ENCODE peak calls at places on chromosomes 6 and 20, in seven cellular contexts. F, L, U, H, A, T and W are unnamed samples. For H3K4me1, the result is how much of the 10 kb centered on the place peaks cover.

GRCh38 chr6:31007694-31008093 is 2.6 kb upstream of the MUC22 start:
- DNase-seq in F (no peak), L (peak), U (no peak), H (no peak), A (peak), T (no peak), W (no peak)

GRCh38 chr6:149373511-149373910 is 26.6 kb upstream of the SUMO4 start:
- DNase-seq in F (no peak), L (no peak), U (no peak), H (no peak), A (no peak), T (no peak), W (no peak)

GRCh38 chr20:3224681-3225421 is 14.1 kb downstream of the SLC4A11 start:
- DNase-seq in F (peak), L (no peak), U (no peak), H (no peak), A (no peak), T (peak), W (no peak)

GRCh38 chr6:36120979-36121706 is 9.2 kb upstream of the MAPK13 start:
- DNase-seq in F (no peak), L (no peak), U (peak), H (no peak), A (peak), T (peak), W (no peak)

GRCh38 chr20:373171-373890 is 7.2 kb upstream of the TRIB3 start:
- DNase-seq in F (peak), L (peak), U (no peak), H (no peak), A (peak), T (no peak), W (no peak)

GRCh38 chr6:30571085-30572077 is at the start of gene ABCF1:
- DNase-seq in F (peak), L (peak), U (peak), H (peak), A (peak), T (peak), W (peak)

GRCh38 chr6:149508485-149508884 is 23.7 kb upstream of the ZC3H12D start:
- DNase-seq in F (no peak), L (no peak), U (no peak), H (no peak), A (no peak), T (no peak), W (no peak)

GRCh38 chr6:133017581-133017980 is 203.2 kb downstream of the RPS12 start:
- DNase-seq in F (no peak), L (no peak), U (no peak), H (no peak), A (no peak), T (no peak), W (no peak)

GRCh38 chr6:148969679-148970078 is 222.8 kb downstream of the UST start:
- DNase-seq in F (no peak), L (no peak), U (peak), H (no peak), A (no peak), T (peak), W (no peak)

GRCh38 chr20:57174737-57175136 is 91.7 kb downstream of the BMP7 start:
- DNase-seq in F (no peak), L (no peak), U (no peak), H (no peak), A (no peak), T (no peak), W (no peak)

GRCh38 chr6:111663692-111664564 is 58.2 kb upstream of the TRAF3IP2 start:
- DNase-seq in F (no peak), L (no peak), U (peak), H (no peak), A (no peak), T (no peak), W (no peak)

GRCh38 chr20:59836768-59837167 is 96.7 kb downstream of the SYCP2 start:
- DNase-seq in F (no peak), L (no peak), U (no peak), H (no peak), A (peak), T (no peak), W (no peak)

GRCh38 chr20:59933849-59934585 is 580 bp upstream of the SYCP2 start:
- DNase-seq in F (peak), L (peak), U (peak), H (peak), A (peak), T (peak), W (peak)

GRCh38 chr20:62314711-62315302 is 12.0 kb downstream of the ADRM1 start:
- DNase-seq in F (no peak), L (no peak), U (no peak), H (no peak), A (no peak), T (no peak), W (no peak)

GRCh38 chr6:149863846-149864577 is at the start of gene LRP11:
- DNase-seq in F (peak), L (peak), U (peak), H (peak), A (peak), T (peak), W (peak)

GRCh38 chr6:12163149-12163548 is 127.0 kb upstream of the EDN1 start:
- DNase-seq in F (no peak), L (no peak), U (no peak), H (no peak), A (no peak), T (no peak), W (no peak)

GRCh38 chr6:44269168-44269920 is 906 bp upstream of the TMEM151B start:
- DNase-seq in F (no peak), L (no peak), U (no peak), H (no peak), A (no peak), T (no peak), W (no peak)

GRCh38 chr6:144145546-144145945 is 4.8 kb upstream of the STX11 start:
- DNase-seq in F (no peak), L (no peak), U (no peak), H (no peak), A (no peak), T (no peak), W (no peak)

GRCh38 chr6:5398530-5398929 is 137.2 kb downstream of the FARS2 start:
- DNase-seq in F (peak), L (peak), U (no peak), H (no peak), A (no peak), T (no peak), W (no peak)

GRCh38 chr6:87784690-87785089 is 82.7 kb upstream of the AKIRIN2 start:
- DNase-seq in F (peak), L (no peak), U (no peak), H (no peak), A (peak), T (no peak), W (no peak)

GRCh38 chr6:14975124-14975815 is 270.6 kb upstream of the JARID2 start:
- DNase-seq in F (no peak), L (no peak), U (no peak), H (no peak), A (no peak), T (no peak), W (no peak)

GRCh38 chr6:125170376-125170775 is 16.8 kb downstream of the TPD52L1 start:
- DNase-seq in F (no peak), L (no peak), U (no peak), H (no peak), A (no peak), T (no peak), W (no peak)

GRCh38 chr6:125169522-125169921 is 15.9 kb downstream of the TPD52L1 start:
- DNase-seq in F (no peak), L (no peak), U (no peak), H (no peak), A (no peak), T (no peak), W (no peak)

GRCh38 chr6:125175459-125175858 is 21.9 kb downstream of the TPD52L1 start:
- DNase-seq in F (no peak), L (no peak), U (no peak), H (no peak), A (no peak), T (no peak), W (no peak)

GRCh38 chr6:125173341-125173740 is 19.8 kb downstream of the TPD52L1 start:
- DNase-seq in F (no peak), L (no peak), U (no peak), H (no peak), A (peak), T (no peak), W (no peak)

DNA sequence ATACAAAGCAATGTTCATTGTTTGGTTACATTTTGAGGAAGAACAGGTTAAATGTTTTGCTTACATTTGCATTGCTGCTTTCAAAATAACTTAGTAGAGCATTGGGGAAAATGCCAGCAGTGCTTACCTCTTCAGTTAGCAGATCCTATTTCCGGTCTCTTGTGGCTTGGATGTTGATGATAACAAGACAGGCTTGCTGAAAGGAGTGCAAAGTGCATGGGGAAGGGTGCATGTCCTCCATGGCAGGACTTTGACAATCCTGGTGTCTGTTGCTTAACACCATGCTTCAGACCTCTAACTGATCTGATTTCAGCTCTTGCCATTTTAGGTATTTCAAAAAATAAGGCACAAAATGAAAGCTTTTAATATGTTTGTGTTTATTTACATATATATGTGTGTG is 21.1 kb downstream of the TPD52L1 start:
- DNase-seq in F (peak), L (no peak), U (no peak), H (no peak), A (no peak), T (no peak), W (no peak)
- TF ChIP-seq EP300 in F (no peak), L (no peak), U (no peak), H (no peak), A (no peak), T (no peak), W (no peak)

DNA sequence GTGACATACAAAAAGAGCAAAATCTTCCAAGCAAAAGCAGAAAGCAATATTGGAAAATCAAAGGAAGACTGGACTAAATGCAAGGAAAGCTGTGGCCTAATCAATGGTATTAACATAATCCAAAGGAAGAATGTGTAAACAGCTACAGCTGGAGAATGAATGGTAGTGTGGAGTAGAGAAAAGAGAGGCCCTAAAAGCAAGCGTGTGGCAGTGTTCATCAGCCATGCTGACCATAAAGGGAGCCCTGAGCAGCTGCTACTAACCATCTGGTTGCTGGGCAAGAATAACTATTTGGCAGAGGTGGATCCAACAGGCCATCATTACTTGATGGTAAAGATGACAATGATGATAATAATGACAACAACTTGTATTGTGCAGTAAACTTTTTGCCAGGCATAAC is 148.5 kb upstream of the BEND6 start:
- DNase-seq in F (no peak), L (no peak), U (no peak), H (no peak), A (no peak), T (no peak), W (no peak)
- H3K4me1 ChIP-seq in F (under half), L (half or more), U (half or more), H (under half), A (under half), T (under half), W (under half)

DNA sequence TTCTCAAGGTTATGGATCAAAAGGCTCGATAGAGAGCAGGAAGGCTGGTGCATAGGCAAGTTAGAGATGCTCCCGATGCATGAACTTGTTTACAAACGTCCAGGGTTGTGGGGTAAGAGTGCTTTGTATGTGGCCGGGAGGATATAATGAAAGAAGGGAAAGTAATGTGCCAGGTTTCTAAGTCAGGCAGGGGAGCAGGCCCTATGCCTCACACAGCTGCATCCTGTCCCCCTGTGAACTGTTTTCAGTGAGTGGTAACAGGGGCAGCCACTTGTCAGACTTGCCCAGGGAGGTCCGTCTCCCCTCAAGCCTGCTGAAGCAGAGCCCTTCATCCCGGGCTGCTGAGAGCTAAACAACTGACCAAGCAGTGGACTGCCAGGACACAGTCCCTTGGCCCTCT is 19.4 kb downstream of the KCNK5 start:
- DNase-seq in F (no peak), L (no peak), U (no peak), H (no peak), A (no peak), T (no peak), W (no peak)
- H3K4me3 ChIP-seq in F (no peak), L (no peak), U (no peak), H (no peak), A (no peak), T (no peak), W (no peak)

DNA sequence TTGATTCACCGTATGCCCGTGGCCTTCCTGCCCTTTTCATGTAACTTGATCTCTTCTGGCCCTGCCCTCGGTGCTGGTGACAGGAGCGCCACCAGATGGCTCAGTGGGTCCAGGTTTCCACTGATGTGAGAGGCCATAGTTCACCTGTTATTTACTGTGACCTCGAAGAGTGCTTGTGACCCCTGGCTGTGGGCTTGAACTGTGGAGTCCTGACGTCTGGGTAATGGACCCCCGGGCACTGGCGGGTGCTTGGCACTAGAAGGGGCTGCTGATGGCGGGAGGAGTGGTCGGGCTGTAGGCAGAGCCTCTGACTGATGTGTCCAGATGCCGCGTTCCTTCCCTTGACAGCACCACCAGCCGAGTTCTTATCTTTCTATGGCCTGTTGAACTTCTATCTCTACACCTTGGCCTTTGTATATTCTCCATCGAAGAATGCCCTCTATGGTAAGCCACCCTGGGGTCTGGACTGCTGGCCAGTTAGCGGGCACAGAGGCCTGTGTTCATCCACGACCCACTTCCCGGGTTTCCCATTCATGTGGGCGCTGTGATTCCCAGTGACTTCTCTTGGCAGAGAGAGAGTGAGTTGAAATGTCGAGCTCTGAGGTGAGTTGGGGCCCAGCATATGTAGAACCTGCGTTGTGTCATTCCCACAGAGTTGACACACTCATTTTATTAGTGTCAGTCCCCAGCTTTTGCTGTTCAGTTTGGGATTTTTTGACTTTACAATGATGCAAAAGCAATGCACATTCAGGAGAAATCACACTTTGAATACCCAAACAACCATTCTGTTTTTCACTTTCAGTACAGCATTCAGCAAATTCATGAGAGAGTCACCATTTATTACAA is 14.9 kb downstream of the DYNLT1 start:
- DNase-seq in F (peak), L (no peak), U (no peak), H (peak), A (peak), T (no peak), W (no peak)
- TF ChIP-seq EP300 in F (peak), L (no peak), U (no peak), H (no peak), A (no peak), T (no peak), W (no peak)

GRCh38 chr6:156787569-156788492 is 10.7 kb downstream of the ARID1B start:
- DNase-seq in F (no peak), L (no peak), U (no peak), H (no peak), A (no peak), T (no peak), W (no peak)

GRCh38 chr6:156789081-156789943 is 12.1 kb downstream of the ARID1B start:
- DNase-seq in F (no peak), L (no peak), U (no peak), H (no peak), A (no peak), T (no peak), W (no peak)

GRCh38 chr6:156793224-156793623 is 16.0 kb downstream of the ARID1B start:
- DNase-seq in F (no peak), L (no peak), U (no peak), H (no peak), A (no peak), T (no peak), W (no peak)

GRCh38 chr6:156791261-156791850 is 14.2 kb downstream of the ARID1B start:
- DNase-seq in F (peak), L (no peak), U (no peak), H (no peak), A (no peak), T (no peak), W (no peak)

GRCh38 chr6:156790711-156791110 is 13.5 kb downstream of the ARID1B start:
- DNase-seq in F (no peak), L (no peak), U (no peak), H (no peak), A (no peak), T (no peak), W (no peak)
- H3K4me1 ChIP-seq in F (under half), L (under half), U (half or more), H (under half), A (under half), T (under half), W (under half)

GRCh38 chr20:34337982-34338756 is 24.9 kb upstream of the ITCH start:
- DNase-seq in F (no peak), L (no peak), U (no peak), H (no peak), A (no peak), T (peak), W (no peak)
- H3K4me3 ChIP-seq in F (no peak), L (no peak), U (no peak), H (no peak), A (no peak), T (no peak), W (no peak)

DNA sequence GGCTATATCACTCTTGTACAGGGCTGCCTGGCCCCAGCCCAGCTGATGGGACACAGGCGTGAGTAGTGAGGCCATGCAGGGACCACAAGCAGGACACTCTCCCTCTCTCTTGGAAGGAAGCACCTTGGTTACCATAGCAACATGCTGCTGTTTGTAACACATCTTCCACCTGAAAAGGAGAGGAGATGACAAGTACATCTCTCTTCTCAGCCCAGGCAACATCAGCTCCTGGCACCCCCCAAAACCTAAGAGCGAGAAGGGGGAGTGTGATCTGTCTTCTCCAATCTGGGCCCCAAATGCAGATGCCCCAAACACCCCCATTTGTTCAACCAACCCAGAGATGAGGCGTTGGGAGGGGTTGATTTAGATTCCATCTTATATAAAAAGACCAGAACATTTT is 49.9 kb downstream of the KCNB1 start:
- DNase-seq in F (no peak), L (no peak), U (no peak), H (no peak), A (no peak), T (no peak), W (no peak)
- TF ChIP-seq EP300 in F (no peak), L (no peak), U (no peak), H (no peak), A (no peak), T (no peak), W (no peak)

GRCh38 chr20:23408957-23409356 is 12.3 kb downstream of the NAPB start:
- DNase-seq in F (no peak), L (no peak), U (no peak), H (peak), A (no peak), T (no peak), W (no peak)
- H3K4me1 ChIP-seq in F (half or more), L (under half), U (under half), H (under half), A (under half), T (under half), W (under half)

GRCh38 chr6:26223677-26224546 is 136.7 kb downstream of the HFE start:
- DNase-seq in F (peak), L (peak), U (peak), H (peak), A (peak), T (peak), W (peak)
- H3K4me3 ChIP-seq in F (peak), L (peak), U (peak), H (peak), A (peak), T (peak), W (peak)